ENCODE peak calls at places on chromosomes 6 and 20, in seven cellular contexts. One of them, this sample, is unnamed.

GRCh38 chr6:169939554-169940164 is 188.2 kb downstream of the ERMARD start:
- DNase-seq in A549: no peak
- DNase-seq in AG04449: no peak
- DNase-seq in Karpas-422: no peak
- DNase-seq in bronchial epithelial cell: no peak
- DNase-seq in cardiac fibroblast: no peak
- DNase-seq in naive thymus-derived CD4-positive, alpha-beta T cell: no peak
- DNase-seq in this sample: no peak

GRCh38 chr20:3045042-3045815 is 623 bp upstream of the MRPS26 start:
- DNase-seq in A549: no peak
- DNase-seq in AG04449: peak; percentile 46
- DNase-seq in Karpas-422: peak; percentile 90
- DNase-seq in bronchial epithelial cell: peak; percentile 72
- DNase-seq in cardiac fibroblast: peak; percentile 84
- DNase-seq in naive thymus-derived CD4-positive, alpha-beta T cell: no peak
- DNase-seq in this sample: peak; percentile 71

GRCh38 chr6:13767121-13767794 is 47.1 kb downstream of the MCUR1 start:
- DNase-seq in A549: no peak
- DNase-seq in AG04449: no peak
- DNase-seq in Karpas-422: no peak
- DNase-seq in bronchial epithelial cell: no peak
- DNase-seq in cardiac fibroblast: peak; percentile 48
- DNase-seq in naive thymus-derived CD4-positive, alpha-beta T cell: peak; percentile 16
- DNase-seq in this sample: peak; percentile 18

GRCh38 chr6:13847651-13848050 is 33.3 kb upstream of the MCUR1 start:
- DNase-seq in A549: no peak
- DNase-seq in AG04449: no peak
- DNase-seq in Karpas-422: no peak
- DNase-seq in bronchial epithelial cell: no peak
- DNase-seq in cardiac fibroblast: no peak
- DNase-seq in naive thymus-derived CD4-positive, alpha-beta T cell: no peak
- DNase-seq in this sample: no peak

GRCh38 chr6:107712523-107713213 is 111.4 kb downstream of the SCML4 start:
- DNase-seq in A549: no peak
- DNase-seq in AG04449: no peak
- DNase-seq in Karpas-422: peak; percentile 61
- DNase-seq in bronchial epithelial cell: peak; percentile 82
- DNase-seq in cardiac fibroblast: peak; percentile 59
- DNase-seq in naive thymus-derived CD4-positive, alpha-beta T cell: no peak
- DNase-seq in this sample: peak; percentile 36

GRCh38 chr6:154766993-154767392 is 33.8 kb downstream of the SCAF8 start:
- DNase-seq in A549: no peak
- DNase-seq in AG04449: no peak
- DNase-seq in Karpas-422: no peak
- DNase-seq in bronchial epithelial cell: no peak
- DNase-seq in cardiac fibroblast: peak; percentile 12
- DNase-seq in naive thymus-derived CD4-positive, alpha-beta T cell: no peak
- DNase-seq in this sample: no peak

GRCh38 chr20:59948828-59949720 is 8.9 kb downstream of the FAM217B start:
- DNase-seq in A549: peak; percentile 57
- DNase-seq in AG04449: no peak
- DNase-seq in Karpas-422: peak; percentile 81
- DNase-seq in bronchial epithelial cell: peak; percentile 62
- DNase-seq in cardiac fibroblast: peak; percentile 73
- DNase-seq in naive thymus-derived CD4-positive, alpha-beta T cell: peak; percentile 58
- DNase-seq in this sample: peak; percentile 18

GRCh38 chr6:25639653-25640052 is 12.4 kb upstream of the SCGN start:
- DNase-seq in A549: no peak
- DNase-seq in AG04449: no peak
- DNase-seq in Karpas-422: no peak
- DNase-seq in bronchial epithelial cell: no peak
- DNase-seq in cardiac fibroblast: no peak
- DNase-seq in naive thymus-derived CD4-positive, alpha-beta T cell: no peak
- DNase-seq in this sample: no peak

GRCh38 chr20:34065260-34065659 is 46.8 kb downstream of the EIF2S2 start:
- DNase-seq in A549: peak; percentile 11
- DNase-seq in AG04449: no peak
- DNase-seq in Karpas-422: no peak
- DNase-seq in bronchial epithelial cell: peak; percentile 66
- DNase-seq in cardiac fibroblast: peak; percentile 44
- DNase-seq in naive thymus-derived CD4-positive, alpha-beta T cell: no peak
- DNase-seq in this sample: no peak

GRCh38 chr6:54191460-54191859 is 80.2 kb downstream of the MLIP start:
- DNase-seq in A549: peak; percentile 1
- DNase-seq in AG04449: no peak
- DNase-seq in Karpas-422: no peak
- DNase-seq in bronchial epithelial cell: peak; percentile 29
- DNase-seq in cardiac fibroblast: peak; percentile 80
- DNase-seq in naive thymus-derived CD4-positive, alpha-beta T cell: no peak
- DNase-seq in this sample: peak; percentile 16

GRCh38 chr6:96051555-96051954 is 35.8 kb downstream of the FUT9 start:
- DNase-seq in A549: no peak
- DNase-seq in AG04449: no peak
- DNase-seq in Karpas-422: no peak
- DNase-seq in bronchial epithelial cell: no peak
- DNase-seq in cardiac fibroblast: no peak
- DNase-seq in naive thymus-derived CD4-positive, alpha-beta T cell: no peak
- DNase-seq in this sample: no peak

GRCh38 chr6:5175195-5175594 is 85.6 kb downstream of the LYRM4 start:
- DNase-seq in A549: peak; percentile 29
- DNase-seq in AG04449: no peak
- DNase-seq in Karpas-422: peak; percentile 49
- DNase-seq in bronchial epithelial cell: no peak
- DNase-seq in cardiac fibroblast: peak; percentile 32
- DNase-seq in naive thymus-derived CD4-positive, alpha-beta T cell: no peak
- DNase-seq in this sample: no peak

GRCh38 chr6:123640567-123641187 is 3.9 kb upstream of the TRDN start:
- DNase-seq in A549: no peak
- DNase-seq in AG04449: no peak
- DNase-seq in Karpas-422: no peak
- DNase-seq in bronchial epithelial cell: peak; percentile 3
- DNase-seq in cardiac fibroblast: no peak
- DNase-seq in naive thymus-derived CD4-positive, alpha-beta T cell: no peak
- DNase-seq in this sample: no peak

GRCh38 chr6:53436904-53437303 is 88.2 kb upstream of the ELOVL5 start:
- DNase-seq in A549: no peak
- DNase-seq in AG04449: no peak
- DNase-seq in Karpas-422: no peak
- DNase-seq in bronchial epithelial cell: no peak
- DNase-seq in cardiac fibroblast: peak; percentile 34
- DNase-seq in naive thymus-derived CD4-positive, alpha-beta T cell: no peak
- DNase-seq in this sample: peak; percentile 78

GRCh38 chr6:160328447-160328846 is 19.7 kb upstream of the SLC22A3 start:
- DNase-seq in A549: no peak
- DNase-seq in AG04449: no peak
- DNase-seq in Karpas-422: no peak
- DNase-seq in bronchial epithelial cell: no peak
- DNase-seq in cardiac fibroblast: no peak
- DNase-seq in naive thymus-derived CD4-positive, alpha-beta T cell: no peak
- DNase-seq in this sample: no peak

GRCh38 chr6:161251345-161251744 is 22.5 kb downstream of the AGPAT4 start:
- DNase-seq in A549: no peak
- DNase-seq in AG04449: no peak
- DNase-seq in Karpas-422: no peak
- DNase-seq in bronchial epithelial cell: no peak
- DNase-seq in cardiac fibroblast: no peak
- DNase-seq in naive thymus-derived CD4-positive, alpha-beta T cell: no peak
- DNase-seq in this sample: no peak

GRCh38 chr6:22357724-22358189 is 60.9 kb upstream of the PRL start:
- DNase-seq in A549: no peak
- DNase-seq in AG04449: no peak
- DNase-seq in Karpas-422: no peak
- DNase-seq in bronchial epithelial cell: no peak
- DNase-seq in cardiac fibroblast: no peak
- DNase-seq in naive thymus-derived CD4-positive, alpha-beta T cell: no peak
- DNase-seq in this sample: no peak

GRCh38 chr20:45592574-45593189 is 13.6 kb upstream of the WFDC8 start:
- DNase-seq in A549: peak; percentile 74
- DNase-seq in AG04449: no peak
- DNase-seq in Karpas-422: peak; percentile 86
- DNase-seq in bronchial epithelial cell: peak; percentile 62
- DNase-seq in cardiac fibroblast: peak; percentile 58
- DNase-seq in naive thymus-derived CD4-positive, alpha-beta T cell: no peak
- DNase-seq in this sample: peak; percentile 4

DNA sequence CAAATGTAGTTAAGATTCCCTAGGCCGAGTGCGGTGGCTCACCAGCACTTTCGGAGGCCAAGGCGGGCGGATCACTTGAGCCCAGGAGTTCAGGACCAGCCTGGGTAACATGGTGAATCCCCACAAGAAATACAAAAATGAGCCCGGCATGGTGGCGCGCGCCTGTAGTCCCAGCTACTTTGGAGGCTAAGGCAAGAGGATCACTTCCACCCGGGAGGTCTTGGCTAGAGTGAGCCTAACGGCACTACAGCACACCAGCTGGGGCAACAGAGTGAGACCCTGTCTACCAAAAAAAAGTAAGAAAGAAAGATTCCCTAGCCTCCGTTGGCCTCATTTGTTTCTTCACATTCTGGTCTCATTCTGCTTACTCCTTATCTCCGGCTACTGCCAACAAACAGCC is 1.2 kb downstream of the ESF1 start:
- DNase-seq in A549: no peak
- DNase-seq in AG04449: no peak
- DNase-seq in Karpas-422: no peak
- DNase-seq in bronchial epithelial cell: no peak
- DNase-seq in cardiac fibroblast: no peak
- DNase-seq in naive thymus-derived CD4-positive, alpha-beta T cell: no peak
- DNase-seq in this sample: no peak
- H3K4me3 ChIP-seq in A549: peak overlapping the region; percentile 93
- H3K4me3 ChIP-seq in AG04449: peak overlapping the region; percentile 90
- H3K4me3 ChIP-seq in Karpas-422: peak overlapping the region; percentile 98
- H3K4me3 ChIP-seq in bronchial epithelial cell: no peak overlapping the region
- H3K4me3 ChIP-seq in cardiac fibroblast: peak overlapping the region; percentile 89
- H3K4me3 ChIP-seq in naive thymus-derived CD4-positive, alpha-beta T cell: peak overlapping the region; percentile 83
- H3K4me3 ChIP-seq in this sample: peak overlapping the region; percentile 98

DNA sequence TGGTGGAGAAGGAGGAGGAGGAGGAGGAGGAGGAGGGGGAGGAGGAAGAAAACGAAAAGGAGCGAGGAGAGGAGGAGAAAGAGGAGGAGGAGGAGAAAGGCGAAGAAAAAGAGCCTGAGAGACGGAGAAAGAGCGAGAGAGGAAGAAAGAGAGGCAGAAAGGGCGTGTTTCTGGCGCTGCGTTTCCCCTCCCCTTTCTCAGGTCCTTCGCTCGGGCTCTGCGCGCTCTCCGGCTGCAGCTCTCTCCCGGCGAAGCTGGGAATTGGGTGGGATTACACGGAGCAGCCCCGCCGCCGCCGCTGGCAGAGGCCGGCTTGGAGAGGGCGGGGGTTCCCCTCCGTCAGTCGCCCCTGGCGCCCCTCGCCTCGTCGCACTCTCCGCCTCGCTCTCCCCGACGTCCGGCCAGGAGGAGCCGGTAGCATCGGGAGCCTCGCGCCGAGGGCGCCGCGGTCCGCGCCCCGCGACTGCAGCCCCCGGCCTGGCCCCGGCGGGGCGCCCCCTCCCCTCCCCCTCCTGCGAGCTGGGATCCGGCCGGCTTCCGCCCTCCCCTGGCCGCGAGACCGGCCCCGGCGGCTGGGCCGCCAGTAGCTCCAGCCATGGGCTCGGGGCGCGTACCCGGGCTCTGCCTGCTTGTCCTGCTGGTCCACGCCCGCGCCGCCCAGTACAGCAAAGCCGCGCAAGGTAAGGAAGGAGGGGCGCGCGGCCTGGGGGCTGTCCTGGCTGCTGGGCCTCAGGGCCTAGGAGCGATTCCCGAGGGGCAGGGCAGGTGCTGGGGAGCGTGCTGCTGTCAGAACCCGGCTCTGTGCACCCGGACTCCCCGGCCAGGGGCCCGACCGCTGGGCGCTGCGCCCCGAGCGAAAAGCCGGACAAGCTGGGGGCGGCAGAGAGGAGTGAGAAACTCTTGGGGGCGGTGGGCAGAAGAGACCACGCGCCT is at the start of gene SCUBE3:
- DNase-seq in A549: no peak
- DNase-seq in AG04449: no peak
- DNase-seq in Karpas-422: no peak
- DNase-seq in bronchial epithelial cell: peak; percentile 20
- DNase-seq in cardiac fibroblast: peak; percentile 51
- DNase-seq in naive thymus-derived CD4-positive, alpha-beta T cell: no peak
- DNase-seq in this sample: peak; percentile 11
- H3K4me3 ChIP-seq in A549: peak within 1 kb of the TSS; percentile 58
- H3K4me3 ChIP-seq in AG04449: peak within 1 kb of the TSS; percentile 72
- H3K4me3 ChIP-seq in Karpas-422: no peak within 1 kb of the TSS
- H3K4me3 ChIP-seq in bronchial epithelial cell: peak within 1 kb of the TSS; percentile 40
- H3K4me3 ChIP-seq in cardiac fibroblast: peak within 1 kb of the TSS; percentile 69
- H3K4me3 ChIP-seq in naive thymus-derived CD4-positive, alpha-beta T cell: peak within 1 kb of the TSS; percentile 44
- H3K4me3 ChIP-seq in this sample: peak within 1 kb of the TSS; percentile 69

GRCh38 chr6:15366879-15367278 is 121.0 kb downstream of the JARID2 start:
- DNase-seq in A549: no peak
- DNase-seq in AG04449: no peak
- DNase-seq in Karpas-422: no peak
- DNase-seq in bronchial epithelial cell: no peak
- DNase-seq in cardiac fibroblast: no peak
- DNase-seq in naive thymus-derived CD4-positive, alpha-beta T cell: no peak
- DNase-seq in this sample: no peak

GRCh38 chr6:15366003-15366535 is 120.2 kb downstream of the JARID2 start:
- DNase-seq in A549: no peak
- DNase-seq in AG04449: no peak
- DNase-seq in Karpas-422: no peak
- DNase-seq in bronchial epithelial cell: no peak
- DNase-seq in cardiac fibroblast: no peak
- DNase-seq in naive thymus-derived CD4-positive, alpha-beta T cell: no peak
- DNase-seq in this sample: no peak

GRCh38 chr6:15363523-15364400 is 117.9 kb downstream of the JARID2 start:
- DNase-seq in A549: no peak
- DNase-seq in AG04449: no peak
- DNase-seq in Karpas-422: no peak
- DNase-seq in bronchial epithelial cell: no peak
- DNase-seq in cardiac fibroblast: no peak
- DNase-seq in naive thymus-derived CD4-positive, alpha-beta T cell: no peak
- DNase-seq in this sample: no peak

GRCh38 chr6:15364401-15365037 is 118.7 kb downstream of the JARID2 start:
- DNase-seq in A549: no peak
- DNase-seq in AG04449: no peak
- DNase-seq in Karpas-422: no peak
- DNase-seq in bronchial epithelial cell: no peak
- DNase-seq in cardiac fibroblast: no peak
- DNase-seq in naive thymus-derived CD4-positive, alpha-beta T cell: no peak
- DNase-seq in this sample: no peak

GRCh38 chr6:15365273-15365687 is 119.4 kb downstream of the JARID2 start:
- DNase-seq in A549: peak; percentile 72
- DNase-seq in AG04449: peak; percentile 71
- DNase-seq in Karpas-422: no peak
- DNase-seq in bronchial epithelial cell: peak; percentile 89
- DNase-seq in cardiac fibroblast: peak; percentile 93
- DNase-seq in naive thymus-derived CD4-positive, alpha-beta T cell: peak; percentile 60
- DNase-seq in this sample: peak; percentile 79
- H3K4me3 ChIP-seq in A549: peak overlapping the region; percentile 15
- H3K4me3 ChIP-seq in AG04449: no peak overlapping the region
- H3K4me3 ChIP-seq in Karpas-422: no peak overlapping the region
- H3K4me3 ChIP-seq in bronchial epithelial cell: no peak overlapping the region
- H3K4me3 ChIP-seq in cardiac fibroblast: no peak overlapping the region
- H3K4me3 ChIP-seq in naive thymus-derived CD4-positive, alpha-beta T cell: no peak overlapping the region
- H3K4me3 ChIP-seq in this sample: no peak overlapping the region

DNA sequence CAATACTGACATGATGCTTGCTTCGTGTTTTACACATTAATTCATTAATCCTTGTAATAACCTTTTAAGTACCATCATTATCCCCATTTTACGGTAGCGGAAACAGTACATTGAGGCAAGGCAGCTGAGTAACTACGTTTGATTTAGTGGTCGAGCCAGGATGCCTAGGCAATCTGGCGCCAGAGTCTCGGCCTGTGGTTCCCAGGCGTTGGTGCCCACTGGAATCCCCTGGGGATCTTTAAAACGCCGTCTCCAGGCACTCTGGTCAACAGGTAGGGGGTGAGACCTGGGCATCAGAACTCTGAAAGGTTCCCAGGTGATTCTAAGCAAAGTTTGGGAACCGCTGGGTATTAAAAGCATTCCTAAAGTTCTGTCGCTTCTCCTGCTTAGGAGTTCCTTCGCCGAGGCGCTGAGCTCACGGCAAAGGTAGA is 998 bp downstream of the DTNBP1 start:
- DNase-seq in A549: no peak
- DNase-seq in AG04449: no peak
- DNase-seq in Karpas-422: no peak
- DNase-seq in bronchial epithelial cell: no peak
- DNase-seq in cardiac fibroblast: peak; percentile 5
- DNase-seq in naive thymus-derived CD4-positive, alpha-beta T cell: no peak
- DNase-seq in this sample: no peak
- H3K4me3 ChIP-seq in A549: peak overlapping the region; percentile 60
- H3K4me3 ChIP-seq in AG04449: peak overlapping the region; percentile 76
- H3K4me3 ChIP-seq in Karpas-422: peak overlapping the region; percentile 82
- H3K4me3 ChIP-seq in bronchial epithelial cell: peak overlapping the region; percentile 58
- H3K4me3 ChIP-seq in cardiac fibroblast: peak overlapping the region; percentile 83
- H3K4me3 ChIP-seq in naive thymus-derived CD4-positive, alpha-beta T cell: peak overlapping the region; percentile 82
- H3K4me3 ChIP-seq in this sample: peak overlapping the region; percentile 63

This sample was measured in skeletal muscle cell.